ENCODE peak calls at places on chromosome 13, in seven cellular contexts. One of them, this sample, is unnamed. For H3K4me1, the result is how much of the 10 kb centered on the place peaks cover.

GRCh38 chr13:48126944-48127814 is 32.3 kb upstream of the MED4 start:
- DNase-seq in tibial nerve: peak
- DNase-seq in Panc1: peak
- DNase-seq in left ventricle myocardium inferior: peak
- DNase-seq in adipocyte: peak
- DNase-seq in A549: peak
- DNase-seq in naive thymus-derived CD4-positive, alpha-beta T cell: peak
- DNase-seq in this sample: peak

GRCh38 chr13:90896022-90896421 is 451.5 kb upstream of the MIR17HG start:
- DNase-seq in tibial nerve: no peak
- DNase-seq in Panc1: no peak
- DNase-seq in left ventricle myocardium inferior: no peak
- DNase-seq in adipocyte: no peak
- DNase-seq in A549: no peak
- DNase-seq in naive thymus-derived CD4-positive, alpha-beta T cell: no peak
- DNase-seq in this sample: no peak

GRCh38 chr13:101211261-101211660 is 205.0 kb downstream of the NALCN start:
- DNase-seq in tibial nerve: no peak
- DNase-seq in Panc1: peak
- DNase-seq in left ventricle myocardium inferior: no peak
- DNase-seq in adipocyte: peak
- DNase-seq in A549: peak
- DNase-seq in naive thymus-derived CD4-positive, alpha-beta T cell: no peak
- DNase-seq in this sample: no peak

GRCh38 chr13:31987071-31987470 is 44.5 kb upstream of the FRY start:
- DNase-seq in tibial nerve: no peak
- DNase-seq in Panc1: no peak
- DNase-seq in left ventricle myocardium inferior: no peak
- DNase-seq in adipocyte: no peak
- DNase-seq in A549: no peak
- DNase-seq in naive thymus-derived CD4-positive, alpha-beta T cell: no peak
- DNase-seq in this sample: no peak

GRCh38 chr13:21901772-21902708 is 231.2 kb downstream of the FGF9 start:
- DNase-seq in tibial nerve: no peak
- DNase-seq in Panc1: no peak
- DNase-seq in left ventricle myocardium inferior: peak
- DNase-seq in adipocyte: no peak
- DNase-seq in A549: no peak
- DNase-seq in naive thymus-derived CD4-positive, alpha-beta T cell: no peak
- DNase-seq in this sample: no peak

GRCh38 chr13:44516771-44517170 is 59.4 kb downstream of the TSC22D1 start:
- DNase-seq in tibial nerve: no peak
- DNase-seq in Panc1: no peak
- DNase-seq in left ventricle myocardium inferior: no peak
- DNase-seq in adipocyte: no peak
- DNase-seq in A549: no peak
- DNase-seq in naive thymus-derived CD4-positive, alpha-beta T cell: no peak
- DNase-seq in this sample: no peak

GRCh38 chr13:113810640-113811039 is 51.6 kb downstream of the TMEM255B start:
- DNase-seq in tibial nerve: no peak
- DNase-seq in Panc1: no peak
- DNase-seq in left ventricle myocardium inferior: no peak
- DNase-seq in adipocyte: no peak
- DNase-seq in A549: no peak
- DNase-seq in naive thymus-derived CD4-positive, alpha-beta T cell: no peak
- DNase-seq in this sample: no peak

GRCh38 chr13:23468811-23469210 is 35.3 kb upstream of the SACS start:
- DNase-seq in tibial nerve: no peak
- DNase-seq in Panc1: no peak
- DNase-seq in left ventricle myocardium inferior: no peak
- DNase-seq in adipocyte: no peak
- DNase-seq in A549: no peak
- DNase-seq in naive thymus-derived CD4-positive, alpha-beta T cell: no peak
- DNase-seq in this sample: no peak

GRCh38 chr13:112510002-112510780 is 77.8 kb downstream of the TUBGCP3 start:
- DNase-seq in tibial nerve: no peak
- DNase-seq in Panc1: no peak
- DNase-seq in left ventricle myocardium inferior: no peak
- DNase-seq in adipocyte: peak
- DNase-seq in A549: peak
- DNase-seq in naive thymus-derived CD4-positive, alpha-beta T cell: no peak
- DNase-seq in this sample: peak

GRCh38 chr13:48595330-48596127 is 58.2 kb upstream of the CYSLTR2 start:
- DNase-seq in tibial nerve: peak
- DNase-seq in Panc1: peak
- DNase-seq in left ventricle myocardium inferior: peak
- DNase-seq in adipocyte: peak
- DNase-seq in A549: peak
- DNase-seq in naive thymus-derived CD4-positive, alpha-beta T cell: peak
- DNase-seq in this sample: no peak

GRCh38 chr13:75556961-75557360 is 7.4 kb downstream of the UCHL3 start:
- DNase-seq in tibial nerve: no peak
- DNase-seq in Panc1: no peak
- DNase-seq in left ventricle myocardium inferior: no peak
- DNase-seq in adipocyte: no peak
- DNase-seq in A549: no peak
- DNase-seq in naive thymus-derived CD4-positive, alpha-beta T cell: no peak
- DNase-seq in this sample: no peak

GRCh38 chr13:73870970-73871935 is 263.0 kb downstream of the KLF12 start:
- DNase-seq in tibial nerve: peak
- DNase-seq in Panc1: no peak
- DNase-seq in left ventricle myocardium inferior: no peak
- DNase-seq in adipocyte: peak
- DNase-seq in A549: no peak
- DNase-seq in naive thymus-derived CD4-positive, alpha-beta T cell: no peak
- DNase-seq in this sample: peak

DNA sequence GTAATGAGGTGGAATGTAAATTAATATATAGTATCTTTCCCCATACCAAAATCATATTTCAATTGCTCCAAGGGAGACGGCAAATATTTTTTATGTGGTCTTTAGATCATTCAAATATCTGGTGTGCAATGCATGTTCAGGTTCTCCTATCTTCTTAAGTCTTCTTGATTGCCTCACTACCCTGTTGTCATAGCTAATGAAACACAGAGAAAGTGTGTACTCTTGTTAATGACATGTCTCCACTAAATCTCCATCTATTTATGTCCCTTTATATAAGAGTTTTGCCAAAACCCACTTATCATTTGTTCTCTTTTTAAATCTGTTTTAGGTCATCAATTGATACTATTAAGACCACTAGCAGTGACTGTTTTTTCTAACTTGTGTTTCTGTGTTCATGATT is 6.6 kb downstream of the STARD13 start:
- DNase-seq in tibial nerve: no peak
- DNase-seq in Panc1: no peak
- DNase-seq in left ventricle myocardium inferior: no peak
- DNase-seq in adipocyte: no peak
- DNase-seq in A549: no peak
- DNase-seq in naive thymus-derived CD4-positive, alpha-beta T cell: no peak
- DNase-seq in this sample: no peak
- H3K4me1 ChIP-seq in tibial nerve: under half
- H3K4me1 ChIP-seq in Panc1: under half
- H3K4me1 ChIP-seq in left ventricle myocardium inferior: half or more
- H3K4me1 ChIP-seq in adipocyte: half or more
- H3K4me1 ChIP-seq in A549: half or more
- H3K4me1 ChIP-seq in naive thymus-derived CD4-positive, alpha-beta T cell: under half
- H3K4me1 ChIP-seq in this sample: under half

GRCh38 chr13:27600712-27601111 is 19.6 kb downstream of the LNX2 start:
- DNase-seq in tibial nerve: no peak
- DNase-seq in Panc1: no peak
- DNase-seq in left ventricle myocardium inferior: no peak
- DNase-seq in adipocyte: no peak
- DNase-seq in A549: no peak
- DNase-seq in naive thymus-derived CD4-positive, alpha-beta T cell: no peak
- DNase-seq in this sample: no peak

GRCh38 chr13:27599096-27599495 is 21.2 kb downstream of the LNX2 start:
- DNase-seq in tibial nerve: no peak
- DNase-seq in Panc1: no peak
- DNase-seq in left ventricle myocardium inferior: no peak
- DNase-seq in adipocyte: no peak
- DNase-seq in A549: no peak
- DNase-seq in naive thymus-derived CD4-positive, alpha-beta T cell: no peak
- DNase-seq in this sample: no peak

GRCh38 chr13:27601208-27601607 is 19.1 kb downstream of the LNX2 start:
- DNase-seq in tibial nerve: no peak
- DNase-seq in Panc1: no peak
- DNase-seq in left ventricle myocardium inferior: no peak
- DNase-seq in adipocyte: no peak
- DNase-seq in A549: no peak
- DNase-seq in naive thymus-derived CD4-positive, alpha-beta T cell: no peak
- DNase-seq in this sample: no peak

GRCh38 chr13:27601771-27602170 is 18.6 kb downstream of the LNX2 start:
- DNase-seq in tibial nerve: no peak
- DNase-seq in Panc1: no peak
- DNase-seq in left ventricle myocardium inferior: no peak
- DNase-seq in adipocyte: no peak
- DNase-seq in A549: no peak
- DNase-seq in naive thymus-derived CD4-positive, alpha-beta T cell: no peak
- DNase-seq in this sample: no peak

DNA sequence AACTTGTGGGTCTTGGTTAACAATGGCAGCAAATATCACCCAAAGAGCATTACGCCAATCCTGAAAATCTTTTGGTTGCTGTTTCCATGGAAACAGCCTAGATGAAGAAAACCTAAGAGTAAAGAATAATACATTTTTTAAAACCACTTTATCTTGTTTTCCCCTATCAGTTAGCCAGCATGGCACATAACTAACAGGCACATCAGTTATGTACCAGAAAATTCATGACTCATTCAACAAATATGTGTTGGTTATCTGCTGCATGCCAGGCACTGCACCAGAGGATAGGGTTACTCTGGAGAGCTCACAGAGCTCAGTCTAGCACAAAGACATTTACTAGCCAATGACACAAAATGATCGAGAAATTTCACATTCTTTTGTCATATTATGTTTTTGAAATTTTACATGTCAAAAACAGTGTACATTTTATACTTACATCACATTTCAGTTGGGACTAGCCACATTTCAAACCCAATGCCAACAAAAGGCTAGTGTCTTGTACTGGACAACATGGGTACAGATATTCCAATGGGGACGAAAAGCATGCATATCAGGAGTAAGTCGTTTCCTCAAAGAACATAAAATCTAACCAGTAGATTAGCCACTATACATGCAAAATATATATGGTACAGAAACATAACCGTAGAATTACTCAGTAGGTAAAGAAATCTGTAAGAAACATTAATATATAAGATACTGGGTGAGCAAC is 20.3 kb downstream of the LNX2 start:
- DNase-seq in tibial nerve: no peak
- DNase-seq in Panc1: no peak
- DNase-seq in left ventricle myocardium inferior: no peak
- DNase-seq in adipocyte: peak
- DNase-seq in A549: no peak
- DNase-seq in naive thymus-derived CD4-positive, alpha-beta T cell: no peak
- DNase-seq in this sample: no peak
- H3K4me1 ChIP-seq in tibial nerve: under half
- H3K4me1 ChIP-seq in Panc1: under half
- H3K4me1 ChIP-seq in left ventricle myocardium inferior: half or more
- H3K4me1 ChIP-seq in adipocyte: under half
- H3K4me1 ChIP-seq in A549: under half
- H3K4me1 ChIP-seq in naive thymus-derived CD4-positive, alpha-beta T cell: under half
- H3K4me1 ChIP-seq in this sample: under half

GRCh38 chr13:105266615-105267014 is 1268.8 kb downstream of the EFNB2 start:
- DNase-seq in tibial nerve: no peak
- DNase-seq in Panc1: no peak
- DNase-seq in left ventricle myocardium inferior: no peak
- DNase-seq in adipocyte: no peak
- DNase-seq in A549: no peak
- DNase-seq in naive thymus-derived CD4-positive, alpha-beta T cell: no peak
- DNase-seq in this sample: no peak
- H3K4me1 ChIP-seq in tibial nerve: under half
- H3K4me1 ChIP-seq in Panc1: under half
- H3K4me1 ChIP-seq in left ventricle myocardium inferior: under half
- H3K4me1 ChIP-seq in adipocyte: under half
- H3K4me1 ChIP-seq in A549: under half
- H3K4me1 ChIP-seq in naive thymus-derived CD4-positive, alpha-beta T cell: under half
- H3K4me1 ChIP-seq in this sample: under half

DNA sequence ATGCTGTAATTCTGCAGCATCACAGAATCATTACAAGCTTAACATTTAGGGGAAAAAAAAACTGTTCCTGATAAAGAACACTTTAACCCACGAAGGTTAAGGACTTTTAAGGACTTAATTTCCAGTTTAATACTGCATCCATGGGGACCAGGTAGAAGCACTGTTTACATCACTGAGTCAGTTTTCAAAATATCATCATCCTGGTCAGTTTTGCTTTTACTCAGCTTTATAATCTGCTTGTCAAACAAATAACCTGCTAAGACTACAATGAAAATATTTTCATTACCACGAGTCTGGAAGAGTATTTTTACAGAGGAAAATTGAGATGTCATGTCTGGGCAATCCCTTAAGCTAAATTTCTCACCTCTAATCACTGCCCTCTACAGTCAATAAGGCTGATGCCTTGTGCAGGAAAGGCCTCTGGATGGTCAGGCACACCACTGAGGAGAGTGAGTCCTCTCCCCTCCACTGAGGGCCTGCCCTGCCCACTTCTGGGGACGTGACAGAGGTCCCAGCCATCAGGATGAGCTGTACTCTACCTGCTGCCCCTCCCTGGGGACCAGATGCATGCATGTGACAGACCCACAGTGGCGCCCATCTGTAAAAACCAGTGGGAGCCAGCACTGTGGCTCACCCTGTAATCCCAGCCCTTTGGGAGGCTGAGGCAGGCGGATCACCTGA is 31.0 kb downstream of the FOXO1 start:
- DNase-seq in tibial nerve: no peak
- DNase-seq in Panc1: no peak
- DNase-seq in left ventricle myocardium inferior: no peak
- DNase-seq in adipocyte: no peak
- DNase-seq in A549: no peak
- DNase-seq in naive thymus-derived CD4-positive, alpha-beta T cell: no peak
- DNase-seq in this sample: no peak
- H3K4me1 ChIP-seq in tibial nerve: under half
- H3K4me1 ChIP-seq in Panc1: under half
- H3K4me1 ChIP-seq in left ventricle myocardium inferior: half or more
- H3K4me1 ChIP-seq in adipocyte: under half
- H3K4me1 ChIP-seq in A549: under half
- H3K4me1 ChIP-seq in naive thymus-derived CD4-positive, alpha-beta T cell: under half
- H3K4me1 ChIP-seq in this sample: under half

GRCh38 chr13:50485979-50486935 is 357.2 kb downstream of the DLEU7 start:
- DNase-seq in tibial nerve: no peak
- DNase-seq in Panc1: no peak
- DNase-seq in left ventricle myocardium inferior: no peak
- DNase-seq in adipocyte: peak
- DNase-seq in A549: no peak
- DNase-seq in naive thymus-derived CD4-positive, alpha-beta T cell: no peak
- DNase-seq in this sample: no peak

GRCh38 chr13:50484472-50485113 is 358.9 kb downstream of the DLEU7 start:
- DNase-seq in tibial nerve: no peak
- DNase-seq in Panc1: no peak
- DNase-seq in left ventricle myocardium inferior: no peak
- DNase-seq in adipocyte: no peak
- DNase-seq in A549: no peak
- DNase-seq in naive thymus-derived CD4-positive, alpha-beta T cell: no peak
- DNase-seq in this sample: no peak

GRCh38 chr13:50483416-50483815 is 360.1 kb downstream of the DLEU7 start:
- DNase-seq in tibial nerve: no peak
- DNase-seq in Panc1: no peak
- DNase-seq in left ventricle myocardium inferior: no peak
- DNase-seq in adipocyte: no peak
- DNase-seq in A549: no peak
- DNase-seq in naive thymus-derived CD4-positive, alpha-beta T cell: no peak
- DNase-seq in this sample: no peak

GRCh38 chr13:50476579-50476978 is 366.9 kb downstream of the DLEU7 start:
- DNase-seq in tibial nerve: no peak
- DNase-seq in Panc1: no peak
- DNase-seq in left ventricle myocardium inferior: no peak
- DNase-seq in adipocyte: no peak
- DNase-seq in A549: no peak
- DNase-seq in naive thymus-derived CD4-positive, alpha-beta T cell: no peak
- DNase-seq in this sample: no peak

GRCh38 chr13:50481936-50482335 is 361.6 kb downstream of the DLEU7 start:
- DNase-seq in tibial nerve: no peak
- DNase-seq in Panc1: no peak
- DNase-seq in left ventricle myocardium inferior: no peak
- DNase-seq in adipocyte: no peak
- DNase-seq in A549: no peak
- DNase-seq in naive thymus-derived CD4-positive, alpha-beta T cell: no peak
- DNase-seq in this sample: no peak
- H3K4me1 ChIP-seq in tibial nerve: under half
- H3K4me1 ChIP-seq in Panc1: under half
- H3K4me1 ChIP-seq in left ventricle myocardium inferior: under half
- H3K4me1 ChIP-seq in adipocyte: under half
- H3K4me1 ChIP-seq in A549: under half
- H3K4me1 ChIP-seq in naive thymus-derived CD4-positive, alpha-beta T cell: under half
- H3K4me1 ChIP-seq in this sample: under half